ENCODE peak calls at places on chromosomes 3 and 15, in seven cellular contexts. L, H, E, X, O, Q and M are unnamed samples.

GRCh38 chr3:158912188-158912587 is 110.3 kb downstream of the MFSD1 start:
- DNase-seq in L (no peak), Q (no peak), E (no peak), X (no peak), O (no peak), H (no peak), M (no peak)

GRCh38 chr3:167095976-167096375 is 284.1 kb downstream of the ZBBX start:
- DNase-seq in L (no peak), O (no peak), Q (no peak), E (no peak), X (no peak), H (no peak), M (no peak)

GRCh38 chr3:37396731-37397130 is 222.3 kb upstream of the LRRFIP2 start:
- DNase-seq in O (no peak), L (no peak), X (no peak), H (no peak), E (no peak), Q (no peak), M (no peak)

GRCh38 chr15:40118473-40118872 is 9.8 kb upstream of the BMF start:
- DNase-seq in H (no peak), E (no peak), Q (peak; percentile 36), X (no peak), L (no peak), O (no peak), M (no peak)

GRCh38 chr3:106086636-106087035 is 217.8 kb upstream of the CBLB start:
- DNase-seq in L (no peak), O (no peak), Q (no peak), H (no peak), X (no peak), E (no peak), M (no peak)

GRCh38 chr3:18098960-18099587 is 326.1 kb downstream of the SATB1 start:
- DNase-seq in Q (peak; percentile 54), E (peak; percentile 12), X (no peak), H (no peak), L (no peak), O (no peak), M (peak; percentile 76)

GRCh38 chr3:40649346-40649745 is 124.6 kb downstream of the ZNF621 start:
- DNase-seq in L (no peak), Q (no peak), E (no peak), O (no peak), H (no peak), X (no peak), M (no peak)

GRCh38 chr15:32651229-32651837 is 9.8 kb downstream of the SCG5 start:
- DNase-seq in L (peak; percentile 55), E (peak; percentile 33), X (peak; percentile 70), O (peak; percentile 5), H (peak; percentile 15), Q (peak; percentile 79), M (peak; percentile 88)

GRCh38 chr3:73134034-73134433 is 72.6 kb downstream of the EBLN2 start:
- DNase-seq in Q (no peak), O (no peak), H (no peak), X (no peak), E (no peak), L (no peak), M (no peak)

GRCh38 chr15:99481406-99481805 is 84.4 kb upstream of the MEF2A start:
- DNase-seq in L (no peak), H (no peak), X (no peak), O (no peak), Q (no peak), E (no peak), M (no peak)

GRCh38 chr3:63343674-63344073 is 65.6 kb downstream of the SYNPR start:
- DNase-seq in E (peak; percentile 90), H (peak; percentile 3), Q (peak; percentile 99), L (peak; percentile 25), O (no peak), X (peak; percentile 50), M (peak; percentile 97)

GRCh38 chr15:62672268-62672667 is 370.3 kb upstream of the TPM1 start:
- DNase-seq in H (no peak), X (no peak), O (no peak), Q (peak; percentile 60), E (no peak), L (no peak), M (peak; percentile 57)

GRCh38 chr15:101188517-101189340 is 63.1 kb downstream of the CHSY1 start:
- DNase-seq in H (no peak), E (no peak), L (no peak), Q (peak; percentile 90), X (no peak), O (no peak), M (peak; percentile 74)

GRCh38 chr15:75637245-75638009 is 2.6 kb downstream of the IMP3 start:
- DNase-seq in L (no peak), X (no peak), Q (no peak), E (no peak), H (no peak), O (no peak), M (no peak)

GRCh38 chr3:146187334-146187950 is 26.5 kb upstream of the PLOD2 start:
- DNase-seq in E (no peak), X (peak; percentile 16), O (no peak), Q (peak; percentile 53), H (no peak), L (no peak), M (peak; percentile 80)

GRCh38 chr3:194777729-194778128 is 92.0 kb downstream of the FAM43A start:
- DNase-seq in O (no peak), E (no peak), L (no peak), H (no peak), X (no peak), Q (no peak), M (no peak)

GRCh38 chr3:86923071-86923476 is 67.9 kb downstream of the VGLL3 start:
- DNase-seq in O (no peak), L (no peak), X (no peak), H (no peak), Q (peak; percentile 78), E (no peak), M (peak; percentile 86)

GRCh38 chr3:8784676-8785435 is 15.4 kb upstream of the OXTR start:
- DNase-seq in H (no peak), L (no peak), E (no peak), X (no peak), Q (no peak), O (no peak), M (peak; percentile 26)

GRCh38 chr15:63196846-63197245 is 7.4 kb downstream of the RAB8B start:
- DNase-seq in X (no peak), L (no peak), H (no peak), Q (no peak), O (no peak), E (no peak), M (no peak)

GRCh38 chr3:72241525-72241924 is 456.6 kb upstream of the PROK2 start:
- DNase-seq in X (no peak), Q (no peak), E (no peak), H (no peak), O (no peak), L (no peak), M (no peak)

GRCh38 chr15:79037848-79038247 is 52.7 kb downstream of the RASGRF1 start:
- DNase-seq in Q (no peak), E (no peak), L (no peak), O (no peak), H (no peak), X (no peak), M (no peak)

GRCh38 chr3:25610167-25610566 is 54.5 kb downstream of the TOP2B start:
- DNase-seq in Q (no peak), L (no peak), O (no peak), E (no peak), X (no peak), H (no peak), M (no peak)

GRCh38 chr3:179788996-179789395 is 136.2 kb downstream of the USP13 start:
- DNase-seq in H (no peak), E (no peak), L (no peak), X (no peak), O (no peak), Q (no peak), M (no peak)

GRCh38 chr15:59570364-59570763 is 41.2 kb upstream of the GCNT3 start:
- DNase-seq in E (no peak), O (no peak), Q (no peak), L (no peak), H (no peak), X (no peak), M (no peak)

GRCh38 chr15:34358367-34358766 is 8.6 kb downstream of the LPCAT4 start:
- DNase-seq in L (no peak), Q (no peak), H (no peak), E (no peak), X (no peak), O (no peak), M (no peak)

GRCh38 chr3:18438586-18438985 is 13.4 kb upstream of the SATB1 start:
- DNase-seq in Q (no peak), L (peak; percentile 67), O (peak; percentile 17), E (no peak), X (no peak), H (peak; percentile 43), M (no peak)

GRCh38 chr3:69865920-69866679 is 126.8 kb downstream of the MITF start:
- DNase-seq in Q (peak; percentile 3), H (no peak), X (peak; percentile 10), E (peak; percentile 67), O (no peak), L (no peak), M (no peak)

GRCh38 chr15:81880833-81881232 is 165.0 kb downstream of the MEX3B start:
- DNase-seq in L (no peak), E (no peak), H (no peak), O (no peak), Q (no peak), X (no peak), M (no peak)

GRCh38 chr3:90091557-90091956 is 984.1 kb downstream of the EPHA3 start:
- DNase-seq in X (peak; percentile 25), Q (peak; percentile 82), H (no peak), O (no peak), E (no peak), L (no peak), M (peak; percentile 81)

GRCh38 chr15:37220949-37221670 is 120.8 kb upstream of the MEIS2 start:
- DNase-seq in O (no peak), E (no peak), H (no peak), Q (no peak), L (no peak), X (no peak), M (no peak)

GRCh38 chr3:64454179-64454578 is 228.9 kb upstream of the PRICKLE2 start:
- DNase-seq in L (no peak), O (no peak), E (no peak), H (no peak), Q (peak; percentile 85), X (no peak), M (peak; percentile 60)

GRCh38 chr15:46636220-46636619 is 1001.4 kb downstream of the SQOR start:
- DNase-seq in L (no peak), E (no peak), H (no peak), O (no peak), Q (no peak), X (no peak), M (no peak)

GRCh38 chr3:140545756-140546155 is 132.1 kb upstream of the TRIM42 start:
- DNase-seq in H (no peak), E (no peak), O (no peak), L (no peak), Q (no peak), X (no peak), M (peak; percentile 35)

GRCh38 chr3:179088306-179088705 is 16.7 kb upstream of the ZMAT3 start:
- DNase-seq in H (no peak), E (no peak), Q (no peak), O (no peak), X (no peak), L (no peak), M (no peak)

GRCh38 chr3:8529738-8530525 is 28.3 kb downstream of the LMCD1 start:
- DNase-seq in E (no peak), X (no peak), L (no peak), O (no peak), H (no peak), Q (no peak), M (no peak)

GRCh38 chr3:150069633-150070032 is 98.9 kb upstream of the PFN2 start:
- DNase-seq in E (no peak), H (no peak), O (no peak), L (no peak), Q (no peak), X (no peak), M (no peak)

GRCh38 chr15:90592144-90592887 is 62.6 kb downstream of the CRTC3 start:
- DNase-seq in E (no peak), L (no peak), X (no peak), H (no peak), Q (peak; percentile 76), O (no peak), M (peak; percentile 90)

GRCh38 chr15:100687532-100688215 is 85.3 kb downstream of the ASB7 start:
- DNase-seq in Q (peak; percentile 91), L (no peak), O (no peak), H (no peak), X (no peak), E (no peak), M (peak; percentile 71)